ENCODE peak calls at places on chromosome 7, in five cellular contexts. P is activated CD8-positive, alpha-beta memory T cell treated with anti-CD3 and anti-CD28 coated beads, Interleukin-2, amount 10 ng/mL, durations not matched to agents 7 days and 5 days; W is activated CD4-positive, alpha-beta T cell treated with anti-CD3 and anti-CD28 coated beads, Interleukin-2, amount 50 U/mL, for 24 hours; B is NCI-H2081; C is GM12891. G is an unnamed sample.
A peak's percentile ranks its signal among the peaks of the same experiment; 100 is the strongest.

GRCh38 chr7:16586081-16586874 is 59.3 kb downstream of the ANKMY2 start:
- DNase-seq in P (no peak), W (no peak), B (no peak), C (no peak), G (no peak)

GRCh38 chr7:33873981-33874750 is 31.2 kb upstream of the BMPER start:
- DNase-seq in P (no peak), W (no peak), B (no peak), C (no peak), G (no peak)

GRCh38 chr7:66682350-66683093 is 53.8 kb downstream of the KCTD7 start:
- DNase-seq in P (peak; percentile 47), W (peak; percentile 9), B (no peak), C (peak; percentile 41), G (no peak)

GRCh38 chr7:132251327-132251659 is 325.0 kb downstream of the PLXNA4 start:
- DNase-seq in P (no peak), W (no peak), B (peak; percentile 15), C (no peak), G (no peak)

GRCh38 chr7:117072620-117073118 is 119.4 kb downstream of the ST7 start:
- DNase-seq in P (no peak), W (no peak), B (peak; percentile 73), C (no peak), G (no peak)

GRCh38 chr7:6536899-6537298 is 14.4 kb downstream of the GRID2IP start:
- DNase-seq in P (no peak), W (no peak), B (peak; percentile 57), C (no peak), G (no peak)

GRCh38 chr7:36650313-36650712 is 74.0 kb downstream of the AOAH start:
- DNase-seq in P (no peak), W (no peak), B (no peak), C (no peak), G (no peak)

GRCh38 chr7:75650062-75650461 is 88.7 kb downstream of the HIP1 start:
- DNase-seq in P (no peak), W (no peak), B (no peak), C (no peak), G (no peak)

GRCh38 chr7:152851881-152852417 is 92.4 kb downstream of the ACTR3B start:
- DNase-seq in P (no peak), W (no peak), B (no peak), C (no peak), G (no peak)